ENCODE peak calls at places on chromosomes 5 and 9, in ten cellular contexts. E, Y, B, O, T, P, A, W, H and X are unnamed samples.
A peak's percentile ranks its signal among the peaks of the same experiment; 100 is the strongest.

GRCh38 chr9:138060365-138060764 is 182.8 kb downstream of the CACNA1B start:
- DNase-seq in O (peak; percentile 24), W (no peak), P (no peak), A (no peak), H (no peak), Y (no peak), T (peak; percentile 9), B (no peak), E (no peak), X (no peak)

GRCh38 chr5:132098621-132099020 is 25.0 kb downstream of the CSF2 start:
- DNase-seq in P (no peak), H (no peak), E (no peak), A (no peak), T (no peak), W (peak; percentile 63), B (no peak), Y (no peak), O (no peak), X (no peak)

GRCh38 chr5:140189977-140190867 is 15.2 kb downstream of the CYSTM1 start:
- DNase-seq in E (no peak), B (no peak), A (peak; percentile 89), Y (no peak), T (no peak), W (peak; percentile 81), O (no peak), P (no peak), H (no peak), X (no peak)

GRCh38 chr9:18928711-18929110 is 104.3 kb downstream of the SAXO1 start:
- DNase-seq in W (peak; percentile 18), A (no peak), O (no peak), Y (no peak), P (no peak), B (no peak), T (no peak), H (no peak), E (no peak), X (no peak)

GRCh38 chr9:125538092-125538473 is 168.9 kb downstream of the MAPKAP1 start:
- DNase-seq in W (peak; percentile 96), P (peak; percentile 72), H (peak; percentile 78), E (peak; percentile 61), Y (no peak), B (no peak), O (no peak), A (no peak), T (no peak), X (no peak)

GRCh38 chr9:101453776-101454570 is 18.4 kb upstream of the ALDOB start:
- DNase-seq in Y (no peak), E (peak; percentile 34), B (no peak), A (no peak), O (no peak), W (peak; percentile 24), P (no peak), T (no peak), H (no peak), X (no peak)

GRCh38 chr5:159571501-159572244 is 241.4 kb upstream of the IL12B start:
- DNase-seq in A (peak; percentile 22), Y (no peak), W (no peak), E (no peak), O (no peak), T (no peak), B (no peak), P (peak; percentile 66), H (no peak), X (no peak)

GRCh38 chr5:38467353-38468040 is 88.9 kb downstream of the LIFR start:
- DNase-seq in H (no peak), Y (no peak), B (no peak), E (peak; percentile 51), A (no peak), O (peak; percentile 92), W (peak; percentile 65), P (no peak), T (peak; percentile 91), X (peak; percentile 59)

GRCh38 chr9:125277411-125277810 is 15.8 kb downstream of the GAPVD1 start:
- DNase-seq in H (no peak), O (no peak), W (no peak), B (no peak), E (no peak), A (no peak), T (no peak), P (no peak), Y (no peak), X (no peak)

GRCh38 chr9:131400627-131401026 is 6.7 kb downstream of the PRRC2B start:
- DNase-seq in E (no peak), P (no peak), T (peak; percentile 27), H (no peak), Y (no peak), B (no peak), A (no peak), W (no peak), O (peak; percentile 26), X (no peak)

GRCh38 chr5:3163626-3164025 is 412.1 kb upstream of the IRX2 start:
- DNase-seq in P (no peak), W (no peak), B (no peak), T (no peak), A (no peak), E (no peak), O (no peak), Y (no peak), H (no peak), X (no peak)

GRCh38 chr5:160506006-160507004 is 84.7 kb downstream of the PTTG1 start:
- DNase-seq in B (peak; percentile 73), T (peak; percentile 75), A (no peak), H (no peak), O (no peak), W (peak; percentile 65), P (no peak), Y (peak; percentile 28), E (peak; percentile 30), X (no peak)

GRCh38 chr5:17679597-17680187 is 45.4 kb downstream of the TAF11L14 start:
- DNase-seq in B (no peak), E (no peak), Y (no peak), T (no peak), W (peak; percentile 4), H (no peak), P (peak; percentile 17), A (peak; percentile 8), O (no peak), X (no peak)

GRCh38 chr9:132552041-132552440 is 30.4 kb upstream of the BARHL1 start:
- DNase-seq in W (no peak), B (no peak), P (no peak), A (no peak), H (no peak), T (no peak), O (peak; percentile 58), E (no peak), Y (no peak), X (no peak)

GRCh38 chr5:53983568-53984465 is 326.6 kb downstream of the ARL15 start:
- DNase-seq in E (no peak), B (no peak), O (no peak), A (no peak), Y (no peak), H (no peak), W (peak; percentile 76), T (no peak), P (peak; percentile 3), X (no peak)
- H3K27ac ChIP-seq in E (no peak overlapping the region), B (no peak overlapping the region), O (no peak overlapping the region), A (no peak overlapping the region), Y (no peak overlapping the region), H (no peak overlapping the region), W (no peak overlapping the region), T (no peak overlapping the region), P (peak overlapping the region; percentile 32), X (no peak overlapping the region)

DNA sequence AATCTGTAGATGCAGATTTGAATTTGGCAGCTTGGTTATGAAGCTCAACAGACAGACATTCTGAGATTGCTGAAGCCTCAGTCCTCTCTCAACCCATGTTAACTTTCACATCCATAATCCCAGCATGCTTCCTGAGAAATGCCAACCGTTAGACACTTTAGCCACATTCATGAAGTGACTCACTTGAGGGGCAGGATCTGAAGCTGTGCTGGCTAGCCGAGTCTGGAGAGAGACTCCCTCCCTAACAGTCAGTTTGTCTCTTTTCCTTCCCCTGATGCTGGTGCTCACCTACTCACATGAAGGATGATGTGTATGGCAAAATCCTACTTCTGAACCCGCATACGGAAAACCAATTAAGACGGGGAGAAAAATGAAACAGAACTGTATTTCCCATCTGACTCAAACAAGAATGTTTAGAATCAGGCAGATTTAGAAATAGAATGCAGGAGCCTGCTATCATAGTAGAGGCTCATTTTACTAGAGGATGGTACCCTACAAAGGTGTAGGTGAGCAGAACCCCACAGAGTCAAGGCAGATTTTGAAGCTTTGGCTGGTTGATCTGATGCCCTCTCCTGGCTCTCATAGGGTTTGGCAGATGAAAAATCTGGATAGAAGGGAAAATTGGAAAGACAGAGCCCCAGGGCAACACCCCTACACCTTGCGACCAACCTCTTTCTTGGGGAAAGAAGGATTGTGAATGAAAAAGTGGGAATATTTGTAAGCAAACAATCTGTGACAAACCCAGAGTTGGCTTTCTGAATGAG is 150.9 kb upstream of the LHFPL2 start:
- DNase-seq in H (no peak), A (no peak), B (no peak), P (peak; percentile 16), E (no peak), W (peak; percentile 85), O (no peak), Y (no peak), T (no peak), X (no peak)
- H3K27ac ChIP-seq in H (no peak overlapping the region), A (no peak overlapping the region), B (no peak overlapping the region), P (peak overlapping the region; percentile 47), E (no peak overlapping the region), W (peak overlapping the region; percentile 46), O (no peak overlapping the region), Y (no peak overlapping the region), T (no peak overlapping the region), X (no peak overlapping the region)

GRCh38 chr9:105281272-105281671 is 36.8 kb downstream of the SLC44A1 start:
- DNase-seq in Y (no peak), P (no peak), H (no peak), T (no peak), A (no peak), B (no peak), W (peak; percentile 25), O (no peak), E (no peak), X (no peak)

GRCh38 chr9:105283795-105284194 is 39.3 kb downstream of the SLC44A1 start:
- DNase-seq in B (no peak), T (no peak), E (no peak), P (no peak), H (no peak), A (no peak), Y (no peak), O (no peak), W (no peak), X (no peak)

GRCh38 chr9:105280730-105281129 is 36.3 kb downstream of the SLC44A1 start:
- DNase-seq in A (no peak), B (no peak), O (no peak), E (peak; percentile 26), T (no peak), W (peak; percentile 80), P (peak; percentile 23), Y (no peak), H (no peak), X (no peak)

GRCh38 chr9:105282870-105283621 is 38.6 kb downstream of the SLC44A1 start:
- DNase-seq in W (no peak), A (no peak), P (no peak), O (no peak), Y (no peak), H (no peak), T (no peak), B (no peak), E (no peak), X (no peak)

GRCh38 chr9:105281926-105282325 is 37.5 kb downstream of the SLC44A1 start:
- DNase-seq in T (no peak), B (no peak), P (no peak), Y (no peak), A (no peak), O (no peak), E (no peak), W (peak; percentile 57), H (no peak), X (no peak)
- H3K27ac ChIP-seq in T (no peak overlapping the region), B (no peak overlapping the region), P (no peak overlapping the region), Y (no peak overlapping the region), A (no peak overlapping the region), O (no peak overlapping the region), E (no peak overlapping the region), W (no peak overlapping the region), H (no peak overlapping the region), X (peak overlapping the region; percentile 73)

GRCh38 chr5:150448353-150448752 is 1.2 kb downstream of the RPS14 start:
- DNase-seq in O (no peak), P (no peak), B (no peak), T (no peak), W (peak; percentile 24), Y (no peak), A (no peak), H (no peak), E (no peak), X (no peak)
- H3K27ac ChIP-seq in O (no peak overlapping the region), P (peak overlapping the region; percentile 96), B (peak overlapping the region; percentile 93), T (no peak overlapping the region), W (peak overlapping the region; percentile 96), Y (peak overlapping the region; percentile 93), A (peak overlapping the region; percentile 99), H (no peak overlapping the region), E (no peak overlapping the region), X (peak overlapping the region; percentile 92)